ENCODE peak calls at places on chromosomes 3 and 15, in ten cellular contexts. One of them, this sample, is unnamed.

GRCh38 chr3:24521306-24522154 is 26.9 kb upstream of the THRB start:
- DNase-seq in T-helper 17 cell: no peak
- DNase-seq in heart right ventricle: peak
- DNase-seq in germinal center: peak
- DNase-seq in HCEC 1CT: peak
- DNase-seq in epithelial cell of esophagus: peak
- DNase-seq in substantia nigra: no peak
- DNase-seq in HFFc6: no peak
- DNase-seq in body of pancreas: peak
- DNase-seq in HTR-8/SVneo: no peak
- DNase-seq in this sample: no peak

GRCh38 chr3:149963485-149963884 is 7.2 kb downstream of the PFN2 start:
- DNase-seq in body of pancreas: no peak
- DNase-seq in T-helper 17 cell: no peak
- DNase-seq in epithelial cell of esophagus: no peak
- DNase-seq in substantia nigra: no peak
- DNase-seq in HFFc6: no peak
- DNase-seq in HTR-8/SVneo: no peak
- DNase-seq in heart right ventricle: no peak
- DNase-seq in germinal center: no peak
- DNase-seq in HCEC 1CT: no peak
- DNase-seq in this sample: no peak

GRCh38 chr3:195559723-195560409 is 16.7 kb upstream of the PPP1R2 start:
- DNase-seq in substantia nigra: no peak
- DNase-seq in body of pancreas: no peak
- DNase-seq in heart right ventricle: no peak
- DNase-seq in germinal center: no peak
- DNase-seq in HCEC 1CT: no peak
- DNase-seq in HTR-8/SVneo: no peak
- DNase-seq in epithelial cell of esophagus: no peak
- DNase-seq in T-helper 17 cell: no peak
- DNase-seq in HFFc6: no peak
- DNase-seq in this sample: no peak

GRCh38 chr15:81303241-81304225 is 20.4 kb downstream of the STARD5 start:
- DNase-seq in body of pancreas: no peak
- DNase-seq in T-helper 17 cell: no peak
- DNase-seq in substantia nigra: no peak
- DNase-seq in HFFc6: no peak
- DNase-seq in heart right ventricle: no peak
- DNase-seq in germinal center: no peak
- DNase-seq in HCEC 1CT: no peak
- DNase-seq in HTR-8/SVneo: no peak
- DNase-seq in epithelial cell of esophagus: peak
- DNase-seq in this sample: no peak

GRCh38 chr15:89167267-89168176 is 53.9 kb downstream of the RLBP1 start:
- DNase-seq in HFFc6: peak
- DNase-seq in HTR-8/SVneo: peak
- DNase-seq in germinal center: no peak
- DNase-seq in epithelial cell of esophagus: peak
- DNase-seq in heart right ventricle: no peak
- DNase-seq in substantia nigra: no peak
- DNase-seq in body of pancreas: no peak
- DNase-seq in T-helper 17 cell: no peak
- DNase-seq in HCEC 1CT: peak
- DNase-seq in this sample: no peak

GRCh38 chr3:12793701-12794100 is 2.8 kb upstream of the CAND2 start:
- DNase-seq in body of pancreas: no peak
- DNase-seq in heart right ventricle: no peak
- DNase-seq in HCEC 1CT: no peak
- DNase-seq in substantia nigra: no peak
- DNase-seq in T-helper 17 cell: no peak
- DNase-seq in HTR-8/SVneo: no peak
- DNase-seq in HFFc6: no peak
- DNase-seq in epithelial cell of esophagus: no peak
- DNase-seq in germinal center: no peak
- DNase-seq in this sample: no peak

GRCh38 chr15:41981373-41982132 is 9.2 kb upstream of the EHD4 start:
- DNase-seq in germinal center: no peak
- DNase-seq in heart right ventricle: no peak
- DNase-seq in HFFc6: no peak
- DNase-seq in body of pancreas: no peak
- DNase-seq in HCEC 1CT: no peak
- DNase-seq in T-helper 17 cell: no peak
- DNase-seq in HTR-8/SVneo: no peak
- DNase-seq in epithelial cell of esophagus: no peak
- DNase-seq in substantia nigra: no peak
- DNase-seq in this sample: no peak

GRCh38 chr15:78599189-78599588 is 21.6 kb downstream of the CHRNA3 start:
- DNase-seq in T-helper 17 cell: no peak
- DNase-seq in body of pancreas: no peak
- DNase-seq in HFFc6: no peak
- DNase-seq in HTR-8/SVneo: no peak
- DNase-seq in HCEC 1CT: no peak
- DNase-seq in germinal center: no peak
- DNase-seq in epithelial cell of esophagus: no peak
- DNase-seq in substantia nigra: no peak
- DNase-seq in heart right ventricle: no peak
- DNase-seq in this sample: no peak

GRCh38 chr3:120160050-120160449 is 65.8 kb upstream of the GSK3B start:
- DNase-seq in HCEC 1CT: peak
- DNase-seq in germinal center: no peak
- DNase-seq in substantia nigra: no peak
- DNase-seq in heart right ventricle: no peak
- DNase-seq in HFFc6: peak
- DNase-seq in epithelial cell of esophagus: peak
- DNase-seq in HTR-8/SVneo: peak
- DNase-seq in body of pancreas: peak
- DNase-seq in T-helper 17 cell: no peak
- DNase-seq in this sample: no peak

GRCh38 chr3:40299721-40300335 is 9.7 kb upstream of the EIF1B start:
- DNase-seq in epithelial cell of esophagus: peak
- DNase-seq in heart right ventricle: no peak
- DNase-seq in germinal center: no peak
- DNase-seq in body of pancreas: no peak
- DNase-seq in substantia nigra: no peak
- DNase-seq in HTR-8/SVneo: no peak
- DNase-seq in T-helper 17 cell: no peak
- DNase-seq in HFFc6: peak
- DNase-seq in HCEC 1CT: peak
- DNase-seq in this sample: no peak

GRCh38 chr3:141368062-141368924 is at the start of gene ZBTB38:
- DNase-seq in HTR-8/SVneo: peak
- DNase-seq in HCEC 1CT: peak
- DNase-seq in germinal center: no peak
- DNase-seq in heart right ventricle: peak
- DNase-seq in T-helper 17 cell: no peak
- DNase-seq in substantia nigra: peak
- DNase-seq in epithelial cell of esophagus: peak
- DNase-seq in body of pancreas: peak
- DNase-seq in HFFc6: peak
- DNase-seq in this sample: no peak

GRCh38 chr15:94592495-94592894 is 361.1 kb downstream of the MCTP2 start:
- DNase-seq in T-helper 17 cell: no peak
- DNase-seq in HFFc6: no peak
- DNase-seq in substantia nigra: no peak
- DNase-seq in HTR-8/SVneo: no peak
- DNase-seq in body of pancreas: no peak
- DNase-seq in HCEC 1CT: no peak
- DNase-seq in heart right ventricle: no peak
- DNase-seq in germinal center: no peak
- DNase-seq in epithelial cell of esophagus: no peak
- DNase-seq in this sample: no peak

GRCh38 chr15:98873441-98874218 is 134.0 kb downstream of the PGPEP1L start:
- DNase-seq in T-helper 17 cell: no peak
- DNase-seq in body of pancreas: no peak
- DNase-seq in substantia nigra: no peak
- DNase-seq in epithelial cell of esophagus: peak
- DNase-seq in heart right ventricle: no peak
- DNase-seq in HTR-8/SVneo: peak
- DNase-seq in HFFc6: peak
- DNase-seq in HCEC 1CT: peak
- DNase-seq in germinal center: no peak
- DNase-seq in this sample: no peak

GRCh38 chr3:125136515-125136914 is 76.0 kb downstream of the SLC12A8 start:
- DNase-seq in substantia nigra: no peak
- DNase-seq in T-helper 17 cell: no peak
- DNase-seq in germinal center: no peak
- DNase-seq in HFFc6: no peak
- DNase-seq in body of pancreas: no peak
- DNase-seq in HTR-8/SVneo: no peak
- DNase-seq in HCEC 1CT: no peak
- DNase-seq in heart right ventricle: no peak
- DNase-seq in epithelial cell of esophagus: no peak
- DNase-seq in this sample: no peak

GRCh38 chr3:50138266-50139230 is 16.6 kb upstream of the SEMA3F start:
- DNase-seq in heart right ventricle: no peak
- DNase-seq in body of pancreas: no peak
- DNase-seq in epithelial cell of esophagus: no peak
- DNase-seq in T-helper 17 cell: no peak
- DNase-seq in HTR-8/SVneo: no peak
- DNase-seq in HCEC 1CT: no peak
- DNase-seq in HFFc6: no peak
- DNase-seq in substantia nigra: no peak
- DNase-seq in germinal center: no peak
- DNase-seq in this sample: no peak

GRCh38 chr3:126339466-126339865 is 17.7 kb downstream of the KLF15 start:
- DNase-seq in germinal center: no peak
- DNase-seq in heart right ventricle: no peak
- DNase-seq in HFFc6: no peak
- DNase-seq in HTR-8/SVneo: no peak
- DNase-seq in body of pancreas: no peak
- DNase-seq in HCEC 1CT: no peak
- DNase-seq in epithelial cell of esophagus: no peak
- DNase-seq in substantia nigra: no peak
- DNase-seq in T-helper 17 cell: no peak
- DNase-seq in this sample: no peak

GRCh38 chr15:36598529-36599177 is 19.2 kb downstream of the CDIN1 start:
- DNase-seq in body of pancreas: no peak
- DNase-seq in epithelial cell of esophagus: no peak
- DNase-seq in HCEC 1CT: peak
- DNase-seq in HFFc6: no peak
- DNase-seq in heart right ventricle: no peak
- DNase-seq in HTR-8/SVneo: no peak
- DNase-seq in T-helper 17 cell: no peak
- DNase-seq in substantia nigra: no peak
- DNase-seq in germinal center: no peak
- DNase-seq in this sample: no peak

GRCh38 chr3:138781012-138781470 is 53.7 kb downstream of the PIK3CB start:
- DNase-seq in HTR-8/SVneo: no peak
- DNase-seq in HCEC 1CT: no peak
- DNase-seq in body of pancreas: peak
- DNase-seq in T-helper 17 cell: peak
- DNase-seq in germinal center: no peak
- DNase-seq in epithelial cell of esophagus: no peak
- DNase-seq in heart right ventricle: no peak
- DNase-seq in substantia nigra: no peak
- DNase-seq in HFFc6: no peak
- DNase-seq in this sample: peak

GRCh38 chr15:71713191-71713798 is 97.1 kb upstream of the NR2E3 start:
- DNase-seq in T-helper 17 cell: no peak
- DNase-seq in body of pancreas: no peak
- DNase-seq in substantia nigra: no peak
- DNase-seq in HTR-8/SVneo: no peak
- DNase-seq in heart right ventricle: no peak
- DNase-seq in HFFc6: no peak
- DNase-seq in germinal center: no peak
- DNase-seq in HCEC 1CT: no peak
- DNase-seq in epithelial cell of esophagus: no peak
- DNase-seq in this sample: no peak

GRCh38 chr15:39851505-39852082 is 68.5 kb downstream of the GPR176 start:
- DNase-seq in HTR-8/SVneo: no peak
- DNase-seq in substantia nigra: no peak
- DNase-seq in epithelial cell of esophagus: no peak
- DNase-seq in heart right ventricle: no peak
- DNase-seq in T-helper 17 cell: no peak
- DNase-seq in HCEC 1CT: peak
- DNase-seq in body of pancreas: no peak
- DNase-seq in germinal center: no peak
- DNase-seq in HFFc6: peak
- DNase-seq in this sample: no peak

GRCh38 chr15:80115021-80115420 is 37.8 kb upstream of the FAH start:
- DNase-seq in substantia nigra: no peak
- DNase-seq in HFFc6: no peak
- DNase-seq in HCEC 1CT: no peak
- DNase-seq in epithelial cell of esophagus: no peak
- DNase-seq in T-helper 17 cell: no peak
- DNase-seq in heart right ventricle: no peak
- DNase-seq in HTR-8/SVneo: no peak
- DNase-seq in germinal center: no peak
- DNase-seq in body of pancreas: no peak
- DNase-seq in this sample: no peak

This sample was measured in effector memory CD4-positive, alpha-beta T cell.